ENCODE peak calls at places on chromosomes 11 and 22, in nine cellular contexts. I is GM12865; H is stimulated activated effector memory CD8-positive, alpha-beta T cell treated with anti-CD3 and anti-CD28 coated beads, Interleukin-12 subunit alpha, Interleukin-12 subunit beta, amount 100 ng/mL, for 72 hours; O is hypothalamus; L is dorsolateral prefrontal cortex; J is AG09309; R is EL; C is NCI-H345; T is NCI-H1092 treated with DMSO at 0.1 percent for 48 hours. U is an unnamed sample.
A peak's percentile ranks its signal among the peaks of the same experiment; 100 is the strongest.

GRCh38 chr11:1205987-1206331 is 16.9 kb upstream of the MUC5B start:
- DNase-seq in I (no peak), H (no peak), O (no peak), L (no peak), J (no peak), R (no peak), C (no peak), T (no peak), U (no peak)

GRCh38 chr11:76613901-76614300 is 56.6 kb downstream of the LRRC32 start:
- DNase-seq in I (no peak), H (no peak), O (no peak), L (no peak), J (no peak), R (no peak), C (no peak), T (no peak), U (no peak)

GRCh38 chr11:65136515-65137096 is 2.3 kb upstream of the SYVN1 start:
- DNase-seq in I (no peak), H (no peak), O (no peak), L (no peak), J (no peak), R (no peak), C (no peak), T (no peak), U (no peak)

GRCh38 chr11:73217131-73217809 is 811 bp upstream of the P2RY2 start:
- DNase-seq in I (no peak), H (no peak), O (no peak), L (no peak), J (no peak), R (no peak), C (no peak), T (no peak), U (peak; percentile 15)

GRCh38 chr11:102513869-102514268 is 16.7 kb downstream of the MMP7 start:
- DNase-seq in I (no peak), H (no peak), O (no peak), L (no peak), J (no peak), R (peak; percentile 29), C (no peak), T (no peak), U (no peak)

GRCh38 chr22:46447906-46448669 is 89.3 kb downstream of the CELSR1 start:
- DNase-seq in I (no peak), H (no peak), O (no peak), L (no peak), J (no peak), R (no peak), C (no peak), T (no peak), U (no peak)

GRCh38 chr11:62360685-62361084 is 23.4 kb downstream of the ASRGL1 start:
- DNase-seq in I (no peak), H (no peak), O (no peak), L (no peak), J (no peak), R (no peak), C (no peak), T (no peak), U (no peak)

GRCh38 chr11:78907636-78908035 is 333.0 kb upstream of the NARS2 start:
- DNase-seq in I (no peak), H (no peak), O (no peak), L (no peak), J (no peak), R (no peak), C (peak; percentile 15), T (peak; percentile 22), U (no peak)

GRCh38 chr11:26851696-26852095 is 129.8 kb upstream of the SLC5A12 start:
- DNase-seq in I (no peak), H (no peak), O (no peak), L (no peak), J (no peak), R (no peak), C (no peak), T (no peak), U (no peak)

GRCh38 chr22:40044870-40045834 is 50.4 kb downstream of the FAM83F start:
- DNase-seq in I (peak; percentile 82), H (peak; percentile 87), O (no peak), L (no peak), J (no peak), R (peak; percentile 29), C (peak; percentile 39), T (peak; percentile 40), U (peak; percentile 85)

GRCh38 chr11:45388472-45388871 is 102.3 kb upstream of the SYT13 start:
- DNase-seq in I (no peak), H (no peak), O (no peak), L (no peak), J (peak; percentile 27), R (no peak), C (no peak), T (no peak), U (no peak)

GRCh38 chr11:64078294-64078693 is 42.6 kb downstream of the FLRT1 start:
- DNase-seq in I (no peak), H (no peak), O (no peak), L (no peak), J (no peak), R (no peak), C (peak; percentile 72), T (peak; percentile 86), U (no peak)

GRCh38 chr22:48968201-48968959 is 859.3 kb downstream of the BRD1 start:
- DNase-seq in I (no peak), H (peak; percentile 48), O (no peak), L (no peak), J (no peak), R (no peak), C (peak; percentile 30), T (no peak), U (no peak)

GRCh38 chr22:31199187-31199586 is 12.9 kb upstream of the LIMK2 start:
- DNase-seq in I (no peak), H (no peak), O (no peak), L (no peak), J (no peak), R (no peak), C (no peak), T (no peak), U (no peak)